ENCODE peak calls at places on chromosomes 1 and 21, in five cellular contexts. Z is upper lobe of right lung, I is retinal pigment epithelial cell, T is lung, J is kidney epithelial cell. Y is an unnamed sample.

GRCh38 chr1:111490220-111490619 is 13.2 kb downstream of the ADORA3 start:
- DNase-seq in Z (no peak), J (no peak), T (no peak), I (no peak), Y (no peak)

GRCh38 chr1:55063562-55063942 is 24.2 kb downstream of the PCSK9 start:
- DNase-seq in I (no peak), T (no peak), Z (peak; percentile 62), J (no peak), Y (no peak)

GRCh38 chr1:147168626-147169058 is 3.6 kb downstream of the PRKAB2 start:
- DNase-seq in J (no peak), Z (no peak), T (no peak), I (no peak), Y (peak; percentile 13)

GRCh38 chr1:54807756-54808155 is 6.6 kb upstream of the TTC22 start:
- DNase-seq in T (no peak), J (no peak), I (no peak), Z (no peak), Y (no peak)

GRCh38 chr1:111032295-111032897 is 68.7 kb upstream of the LRIF1 start:
- DNase-seq in T (peak; percentile 30), I (no peak), Z (no peak), J (no peak), Y (peak; percentile 4)

GRCh38 chr1:52403566-52404115 is 582 bp downstream of the ORC1 start:
- DNase-seq in I (no peak), J (peak; percentile 37), T (peak; percentile 29), Z (no peak), Y (peak; percentile 33)

GRCh38 chr1:244065960-244066388 is 14.9 kb downstream of the ZBTB18 start:
- DNase-seq in J (no peak), T (no peak), Z (no peak), I (peak; percentile 90), Y (peak; percentile 85)

GRCh38 chr1:235317179-235317578 is 10.8 kb downstream of the ARID4B start:
- DNase-seq in J (no peak), T (no peak), I (no peak), Z (no peak), Y (no peak)

GRCh38 chr1:39857479-39857878 is 25.8 kb downstream of the TRIT1 start:
- DNase-seq in Z (no peak), T (no peak), J (no peak), I (no peak), Y (no peak)

GRCh38 chr1:179167955-179168354 is 61.5 kb downstream of the ABL2 start:
- DNase-seq in I (no peak), T (no peak), J (no peak), Z (no peak), Y (no peak)

GRCh38 chr1:211580303-211580687 is 1.3 kb upstream of the SLC30A1 start:
- DNase-seq in T (no peak), J (no peak), Z (no peak), I (no peak), Y (no peak)

GRCh38 chr1:31944205-31945089 is 6.3 kb upstream of the PTP4A2 start:
- DNase-seq in I (peak; percentile 71), Z (peak; percentile 94), T (peak; percentile 92), J (no peak), Y (peak; percentile 38)

GRCh38 chr21:16792155-16792554 is 720.7 kb upstream of the CXADR start:
- DNase-seq in Z (no peak), J (no peak), I (no peak), T (no peak), Y (no peak)

GRCh38 chr1:116988908-116989307 is 12.7 kb upstream of the CD101 start:
- DNase-seq in T (no peak), I (no peak), J (no peak), Z (no peak), Y (no peak)

GRCh38 chr1:67313934-67314671 is 6.4 kb downstream of the IL12RB2 start:
- DNase-seq in T (no peak), I (no peak), J (no peak), Z (no peak), Y (no peak)

GRCh38 chr1:184113251-184113650 is 61.7 kb downstream of the TSEN15 start:
- DNase-seq in I (no peak), J (no peak), T (no peak), Z (no peak), Y (no peak)

GRCh38 chr21:34889287-34889536 is 159.9 kb downstream of the RUNX1 start:
- DNase-seq in Z (peak; percentile 85), J (no peak), I (no peak), T (peak; percentile 60), Y (no peak)

GRCh38 chr1:164786980-164787833 is 228.2 kb downstream of the PBX1 start:
- DNase-seq in Z (peak; percentile 86), J (no peak), I (no peak), T (peak; percentile 78), Y (peak; percentile 57)

GRCh38 chr1:14140800-14141526 is 441.0 kb downstream of the PRDM2 start:
- DNase-seq in Z (peak; percentile 78), J (no peak), I (peak; percentile 51), T (peak; percentile 70), Y (peak; percentile 34)

GRCh38 chr21:45640888-45641479 is 2.5 kb upstream of the PCBP3 start:
- DNase-seq in J (no peak), T (no peak), I (no peak), Z (no peak), Y (no peak)

GRCh38 chr1:203320546-203321272 is 15.4 kb downstream of the BTG2 start:
- DNase-seq in I (no peak), Z (no peak), T (peak; percentile 66), J (no peak), Y (no peak)

GRCh38 chr1:98113811-98114210 is 193.0 kb upstream of the DPYD start:
- DNase-seq in J (no peak), T (no peak), Z (no peak), I (no peak), Y (no peak)

GRCh38 chr1:186059311-186059710 is 315.7 kb downstream of the TPR start:
- DNase-seq in J (peak; percentile 77), I (no peak), Z (no peak), T (no peak), Y (no peak)

GRCh38 chr21:15896501-15896900 is 166.7 kb downstream of the USP25 start:
- DNase-seq in T (no peak), Z (peak; percentile 34), J (no peak), I (no peak), Y (no peak)

GRCh38 chr1:160522622-160523345 is at the start of gene SLAMF6:
- DNase-seq in T (no peak), I (no peak), J (no peak), Z (no peak), Y (no peak)

GRCh38 chr1:112731451-112731850 is 16.3 kb upstream of the PPM1J start:
- DNase-seq in T (no peak), I (no peak), J (no peak), Z (no peak), Y (no peak)

GRCh38 chr1:42130061-42130460 is 23.1 kb upstream of the GUCA2B start:
- DNase-seq in I (no peak), J (no peak), Z (no peak), T (no peak), Y (no peak)

GRCh38 chr1:104765115-104765514 is 1015.4 kb downstream of the AMY1C start:
- DNase-seq in I (no peak), Z (no peak), J (peak; percentile 29), T (no peak), Y (no peak)

GRCh38 chr1:58983159-58983558 is 199.3 kb upstream of the JUN start:
- DNase-seq in T (no peak), I (no peak), Z (no peak), J (no peak), Y (no peak)

GRCh38 chr1:167514278-167514677 is 4.1 kb downstream of the CD247 start:
- DNase-seq in J (no peak), Z (no peak), T (no peak), I (no peak), Y (no peak)

DNA sequence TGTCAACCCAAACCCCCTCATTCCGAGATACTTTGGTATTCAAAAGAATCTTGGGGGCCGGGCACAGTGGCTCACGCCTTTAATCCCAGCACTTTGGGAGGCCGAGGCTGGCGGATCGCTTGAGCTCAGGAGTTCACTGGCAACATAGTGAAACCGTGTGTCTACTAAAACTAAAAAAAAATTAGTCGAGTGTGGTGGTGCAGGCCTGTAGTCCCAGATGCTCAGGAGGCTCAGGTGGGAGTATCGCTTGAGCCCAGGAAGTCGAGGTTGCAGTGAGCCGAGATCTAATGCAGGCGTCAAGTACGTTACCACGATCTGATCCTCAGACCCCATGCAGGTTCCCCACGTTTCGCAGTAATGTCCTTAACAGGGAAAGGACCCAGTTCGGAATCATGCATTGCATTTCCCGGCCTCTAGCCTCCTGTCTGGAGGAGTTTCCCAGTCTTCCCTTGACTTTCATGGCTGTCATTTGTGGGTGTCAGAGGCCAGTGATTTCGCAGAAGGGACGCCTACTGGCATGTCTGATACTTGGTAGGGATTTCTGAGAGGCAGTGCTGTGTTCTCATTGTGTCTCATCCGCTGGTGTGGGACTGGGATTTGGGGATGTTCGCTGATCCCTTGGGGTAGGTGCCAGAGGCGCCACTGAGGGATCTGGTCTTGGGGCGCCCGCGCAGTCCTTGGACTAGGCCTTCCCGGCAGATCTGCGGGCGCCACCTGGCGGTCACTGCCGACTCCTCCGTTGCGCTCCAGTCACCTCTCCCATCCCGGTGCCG is 39.3 kb upstream of the HMGN1 start:
- DNase-seq in Z (peak; percentile 97), J (no peak), T (peak; percentile 92), I (peak; percentile 33), Y (peak; percentile 48)
- H3K4me3 ChIP-seq in Z (peak overlapping the region; percentile 53), J (peak overlapping the region; percentile 46), T (peak overlapping the region; percentile 25), I (peak overlapping the region; percentile 61), Y (peak overlapping the region; percentile 42)

GRCh38 chr21:43295016-43295958 is 126.5 kb downstream of the CRYAA start:
- DNase-seq in T (no peak), Z (peak; percentile 40), I (no peak), J (no peak), Y (no peak)
- TF ChIP-seq CTCF in T (no peak), Z (no peak), I (no peak), J (no peak), Y (no peak)

DNA sequence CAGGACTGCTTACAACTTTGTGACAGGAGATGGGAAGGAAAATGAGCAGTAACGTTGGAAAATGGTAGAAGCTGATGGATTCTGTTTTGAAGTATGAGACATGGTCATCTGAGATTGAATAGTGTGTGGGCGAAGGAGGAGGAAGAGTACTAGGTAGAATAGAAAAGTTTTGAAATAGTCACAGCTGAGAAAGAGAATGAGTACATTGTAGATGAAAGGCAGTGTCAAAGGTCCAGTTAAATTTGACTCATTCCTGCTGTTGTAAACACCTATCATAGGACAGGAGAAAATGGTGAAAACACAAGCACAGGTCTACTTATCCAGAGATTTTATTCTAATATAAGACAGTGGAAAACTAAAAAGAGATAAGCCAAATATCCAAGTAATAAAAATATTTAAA is 56.8 kb upstream of the CFHR3 start:
- DNase-seq in J (no peak), I (no peak), T (no peak), Z (no peak), Y (no peak)
- H3K4me3 ChIP-seq in J (no peak overlapping the region), I (no peak overlapping the region), T (no peak overlapping the region), Z (no peak overlapping the region), Y (no peak overlapping the region)

DNA sequence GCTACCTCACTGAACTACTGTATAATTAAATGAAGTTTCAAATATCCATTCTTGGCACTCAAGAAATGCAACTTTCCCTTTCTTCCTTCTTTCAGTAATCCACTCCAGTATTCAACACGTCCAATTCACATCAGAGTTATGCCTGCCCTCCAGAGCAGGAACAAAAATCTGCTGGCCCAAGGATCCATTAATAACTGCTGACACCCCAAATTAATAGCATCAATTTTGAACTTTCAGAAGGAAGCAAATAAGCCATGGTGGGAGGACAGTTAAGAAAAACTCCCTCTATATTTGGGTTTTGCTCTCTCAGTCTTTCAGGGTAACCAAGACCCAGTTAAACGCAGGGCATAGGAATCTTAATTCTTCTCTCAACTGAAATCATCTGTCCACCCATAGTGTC is 31.9 kb upstream of the TNFSF4 start:
- DNase-seq in I (no peak), J (no peak), Z (no peak), T (no peak), Y (no peak)
- TF ChIP-seq CTCF in I (no peak), J (no peak), Z (no peak), T (no peak), Y (no peak)